ENCODE peak calls at places on chromosomes 4 and X, in ten cellular contexts. Y, I, J, T, H, M, F, O, S and B are unnamed samples.

GRCh38 chr4:153831236-153831635 is 42.4 kb upstream of the SFRP2 start:
- DNase-seq in Y (no peak), I (no peak), J (no peak), T (no peak), H (no peak), M (no peak), F (no peak), O (no peak), S (no peak), B (no peak)

GRCh38 chr4:72112514-72113156 is 80.8 kb downstream of the NPFFR2 start:
- DNase-seq in Y (peak), I (no peak), J (peak), T (peak), H (peak), M (peak), F (peak), O (no peak), S (no peak), B (no peak)

GRCh38 chrX:100410083-100410590 is at the start of gene PCDH19:
- DNase-seq in Y (peak), I (peak), J (peak), T (peak), H (peak), M (peak), F (peak), O (no peak), S (peak), B (peak)

GRCh38 chr4:43564601-43565000 is 672.1 kb downstream of the GRXCR1 start:
- DNase-seq in Y (no peak), I (no peak), J (no peak), T (no peak), H (no peak), M (no peak), F (no peak), O (no peak), S (no peak), B (no peak)

GRCh38 chr4:168514249-168514852 is 17.5 kb downstream of the PALLD start:
- DNase-seq in Y (peak), I (no peak), J (no peak), T (peak), H (peak), M (no peak), F (peak), O (no peak), S (no peak), B (no peak)

GRCh38 chrX:18984381-18985185 is 669 bp upstream of the PHKA2 start:
- DNase-seq in Y (peak), I (peak), J (peak), T (peak), H (peak), M (peak), F (peak), O (peak), S (peak), B (peak)

GRCh38 chrX:150459168-150459567 is 96.1 kb downstream of the MAMLD1 start:
- DNase-seq in Y (no peak), I (no peak), J (no peak), T (no peak), H (no peak), M (no peak), F (no peak), O (no peak), S (no peak), B (no peak)

GRCh38 chr4:27692098-27692679 is 831.5 kb downstream of the STIM2 start:
- DNase-seq in Y (peak), I (peak), J (peak), T (peak), H (peak), M (peak), F (peak), O (no peak), S (no peak), B (peak)

GRCh38 chr4:97367878-97368277 is 775.4 kb downstream of the STPG2 start:
- DNase-seq in Y (peak), I (no peak), J (no peak), T (no peak), H (peak), M (no peak), F (no peak), O (no peak), S (no peak), B (no peak)

GRCh38 chrX:39613508-39613921 is 484.2 kb downstream of the BCOR start:
- DNase-seq in Y (no peak), I (peak), J (no peak), T (no peak), H (peak), M (peak), F (peak), O (peak), S (peak), B (no peak)

GRCh38 chrX:105738162-105738561 is 84.2 kb upstream of the NRK start:
- DNase-seq in Y (no peak), I (no peak), J (no peak), T (no peak), H (no peak), M (no peak), F (no peak), O (no peak), S (no peak), B (no peak)

GRCh38 chr4:107647591-107647990 is 72.4 kb downstream of the PAPSS1 start:
- DNase-seq in Y (no peak), I (no peak), J (no peak), T (no peak), H (peak), M (no peak), F (no peak), O (no peak), S (no peak), B (no peak)

GRCh38 chr4:17707671-17708070 is 73.8 kb downstream of the FAM184B start:
- DNase-seq in Y (no peak), I (no peak), J (no peak), T (no peak), H (no peak), M (no peak), F (no peak), O (no peak), S (no peak), B (no peak)

GRCh38 chrX:141714680-141715079 is 16.1 kb upstream of the SPANXD start:
- DNase-seq in Y (no peak), I (no peak), J (no peak), T (no peak), H (no peak), M (no peak), F (no peak), O (no peak), S (no peak), B (no peak)

GRCh38 chr4:168039593-168039992 is 52.7 kb upstream of the ANXA10 start:
- DNase-seq in Y (no peak), I (no peak), J (no peak), T (no peak), H (no peak), M (no peak), F (no peak), O (no peak), S (no peak), B (no peak)

GRCh38 chr4:159145318-159146006 is 42.6 kb downstream of the RAPGEF2 start:
- DNase-seq in Y (no peak), I (no peak), J (no peak), T (no peak), H (no peak), M (no peak), F (no peak), O (no peak), S (no peak), B (no peak)

GRCh38 chrX:150038977-150039599 is 100.8 kb upstream of the EOLA2 start:
- DNase-seq in Y (no peak), I (no peak), J (no peak), T (no peak), H (peak), M (no peak), F (no peak), O (no peak), S (no peak), B (no peak)

GRCh38 chrX:115562492-115562872 is 1.5 kb downstream of the PLS3 start:
- DNase-seq in Y (peak), I (no peak), J (peak), T (no peak), H (peak), M (no peak), F (no peak), O (no peak), S (no peak), B (no peak)

GRCh38 chrX:131763674-131764073 is 219.8 kb downstream of the OR13H1 start:
- DNase-seq in Y (peak), I (no peak), J (peak), T (no peak), H (peak), M (no peak), F (peak), O (peak), S (no peak), B (peak)

GRCh38 chr4:122776916-122777315 is 44.4 kb downstream of the BBS12 start:
- DNase-seq in Y (no peak), I (no peak), J (no peak), T (no peak), H (no peak), M (no peak), F (no peak), O (no peak), S (no peak), B (no peak)

GRCh38 chr4:185470503-185471195 is 884 bp downstream of the CCDC110 start:
- DNase-seq in Y (peak), I (peak), J (peak), T (no peak), H (peak), M (peak), F (no peak), O (peak), S (peak), B (no peak)

GRCh38 chr4:82975792-82976191 is 34.8 kb downstream of the LIN54 start:
- DNase-seq in Y (peak), I (no peak), J (no peak), T (no peak), H (peak), M (no peak), F (no peak), O (no peak), S (no peak), B (no peak)

GRCh38 chr4:150395872-150396271 is 186.1 kb upstream of the MAB21L2 start:
- DNase-seq in Y (no peak), I (no peak), J (no peak), T (no peak), H (no peak), M (peak), F (no peak), O (no peak), S (no peak), B (no peak)

GRCh38 chr4:6926681-6927478 is 17.3 kb downstream of the TBC1D14 start:
- DNase-seq in Y (peak), I (peak), J (peak), T (no peak), H (no peak), M (peak), F (no peak), O (peak), S (no peak), B (peak)

GRCh38 chr4:82898322-82899243 is 2.0 kb upstream of the THAP9 start:
- DNase-seq in Y (peak), I (no peak), J (peak), T (peak), H (peak), M (peak), F (peak), O (no peak), S (peak), B (no peak)

GRCh38 chr4:189420488-189420887 is 520.2 kb upstream of the FRG1 start:
- DNase-seq in Y (no peak), I (no peak), J (no peak), T (no peak), H (no peak), M (no peak), F (no peak), O (no peak), S (no peak), B (no peak)

GRCh38 chrX:39576081-39576701 is 521.6 kb downstream of the BCOR start:
- DNase-seq in Y (no peak), I (peak), J (no peak), T (no peak), H (peak), M (no peak), F (no peak), O (no peak), S (no peak), B (no peak)

GRCh38 chr4:142528433-142528832 is 317.7 kb downstream of the INPP4B start:
- DNase-seq in Y (no peak), I (no peak), J (no peak), T (no peak), H (no peak), M (no peak), F (no peak), O (no peak), S (no peak), B (no peak)